ENCODE peak calls at places on chromosomes 1 and 21, in five cellular contexts. One of them, this sample, is unnamed.

GRCh38 chr1:233328661-233329498 is 1.4 kb downstream of the MAP3K21 start:
- DNase-seq in hepatocyte: no peak
- DNase-seq in pancreas: peak; percentile 62
- DNase-seq in spleen: no peak
- DNase-seq in skeletal muscle cell: no peak
- DNase-seq in this sample: no peak

GRCh38 chr1:15252547-15252835 is 5.5 kb downstream of the FHAD1 start:
- DNase-seq in hepatocyte: no peak
- DNase-seq in pancreas: no peak
- DNase-seq in spleen: no peak
- DNase-seq in skeletal muscle cell: no peak
- DNase-seq in this sample: no peak

GRCh38 chr1:94314222-94314858 is 77.0 kb upstream of the ARHGAP29 start:
- DNase-seq in hepatocyte: no peak
- DNase-seq in pancreas: no peak
- DNase-seq in spleen: no peak
- DNase-seq in skeletal muscle cell: no peak
- DNase-seq in this sample: no peak

GRCh38 chr1:226870026-226870322 is 442 bp upstream of the PSEN2 start:
- DNase-seq in hepatocyte: no peak
- DNase-seq in pancreas: no peak
- DNase-seq in spleen: no peak
- DNase-seq in skeletal muscle cell: no peak
- DNase-seq in this sample: no peak

GRCh38 chr1:153293480-153293775 is 19.3 kb downstream of the PGLYRP3 start:
- DNase-seq in hepatocyte: no peak
- DNase-seq in pancreas: no peak
- DNase-seq in spleen: no peak
- DNase-seq in skeletal muscle cell: no peak
- DNase-seq in this sample: no peak

GRCh38 chr1:1194723-1195122 is 11.7 kb downstream of the TNFRSF18 start:
- DNase-seq in hepatocyte: no peak
- DNase-seq in pancreas: no peak
- DNase-seq in spleen: no peak
- DNase-seq in skeletal muscle cell: no peak
- DNase-seq in this sample: peak; percentile 20

GRCh38 chr1:224668991-224669390 is 52.9 kb downstream of the CNIH3 start:
- DNase-seq in hepatocyte: peak; percentile 23
- DNase-seq in pancreas: peak; percentile 44
- DNase-seq in spleen: no peak
- DNase-seq in skeletal muscle cell: no peak
- DNase-seq in this sample: no peak

GRCh38 chr1:16249838-16250241 is 12.9 kb upstream of the CPLANE2 start:
- DNase-seq in hepatocyte: peak; percentile 41
- DNase-seq in pancreas: no peak
- DNase-seq in spleen: no peak
- DNase-seq in skeletal muscle cell: peak; percentile 64
- DNase-seq in this sample: no peak

GRCh38 chr1:28582248-28582615 is 9.8 kb upstream of the RAB42 start:
- DNase-seq in hepatocyte: no peak
- DNase-seq in pancreas: no peak
- DNase-seq in spleen: no peak
- DNase-seq in skeletal muscle cell: no peak
- DNase-seq in this sample: no peak

GRCh38 chr21:39051561-39051949 is 131.7 kb downstream of the PSMG1 start:
- DNase-seq in hepatocyte: no peak
- DNase-seq in pancreas: no peak
- DNase-seq in spleen: no peak
- DNase-seq in skeletal muscle cell: peak; percentile 41
- DNase-seq in this sample: no peak

GRCh38 chr1:7511381-7511780 is 259.7 kb upstream of the VAMP3 start:
- DNase-seq in hepatocyte: no peak
- DNase-seq in pancreas: no peak
- DNase-seq in spleen: no peak
- DNase-seq in skeletal muscle cell: no peak
- DNase-seq in this sample: no peak

GRCh38 chr1:185158806-185159205 is 1.8 kb downstream of the SWT1 start:
- DNase-seq in hepatocyte: peak; percentile 38
- DNase-seq in pancreas: no peak
- DNase-seq in spleen: no peak
- DNase-seq in skeletal muscle cell: no peak
- DNase-seq in this sample: no peak

GRCh38 chr1:63322944-63323865 is 838 bp downstream of the FOXD3 start:
- DNase-seq in hepatocyte: peak; percentile 56
- DNase-seq in pancreas: peak; percentile 20
- DNase-seq in spleen: peak; percentile 85
- DNase-seq in skeletal muscle cell: no peak
- DNase-seq in this sample: peak; percentile 78

GRCh38 chr1:201630582-201630981 is 91.7 kb downstream of the NAV1 start:
- DNase-seq in hepatocyte: no peak
- DNase-seq in pancreas: no peak
- DNase-seq in spleen: no peak
- DNase-seq in skeletal muscle cell: no peak
- DNase-seq in this sample: no peak

GRCh38 chr1:3498986-3499385 is 44.5 kb downstream of the ARHGEF16 start:
- DNase-seq in hepatocyte: no peak
- DNase-seq in pancreas: no peak
- DNase-seq in spleen: no peak
- DNase-seq in skeletal muscle cell: no peak
- DNase-seq in this sample: no peak

GRCh38 chr1:37478451-37478871 is 4.1 kb downstream of the ZC3H12A start:
- DNase-seq in hepatocyte: peak; percentile 22
- DNase-seq in pancreas: peak; percentile 24
- DNase-seq in spleen: no peak
- DNase-seq in skeletal muscle cell: no peak
- DNase-seq in this sample: no peak

GRCh38 chr1:156476501-156477298 is 23.9 kb downstream of the MEF2D start:
- DNase-seq in hepatocyte: no peak
- DNase-seq in pancreas: no peak
- DNase-seq in spleen: no peak
- DNase-seq in skeletal muscle cell: no peak
- DNase-seq in this sample: peak; percentile 47

GRCh38 chr1:80444171-80444570 is 1356.6 kb upstream of the ADGRL2 start:
- DNase-seq in hepatocyte: no peak
- DNase-seq in pancreas: no peak
- DNase-seq in spleen: no peak
- DNase-seq in skeletal muscle cell: no peak
- DNase-seq in this sample: no peak

GRCh38 chr1:145892486-145893087 is 6.9 kb upstream of the ANKRD35 start:
- DNase-seq in hepatocyte: peak; percentile 45
- DNase-seq in pancreas: peak; percentile 46
- DNase-seq in spleen: no peak
- DNase-seq in skeletal muscle cell: no peak
- DNase-seq in this sample: no peak

GRCh38 chr1:196558424-196558823 is 49.8 kb downstream of the KCNT2 start:
- DNase-seq in hepatocyte: peak; percentile 18
- DNase-seq in pancreas: no peak
- DNase-seq in spleen: no peak
- DNase-seq in skeletal muscle cell: peak; percentile 35
- DNase-seq in this sample: no peak

GRCh38 chr1:194705123-194705522 is 1518.7 kb upstream of the B3GALT2 start:
- DNase-seq in hepatocyte: peak; percentile 8
- DNase-seq in pancreas: no peak
- DNase-seq in spleen: no peak
- DNase-seq in skeletal muscle cell: no peak
- DNase-seq in this sample: no peak

GRCh38 chr1:19229828-19230325 is 19.8 kb upstream of the UBR4 start:
- DNase-seq in hepatocyte: no peak
- DNase-seq in pancreas: no peak
- DNase-seq in spleen: no peak
- DNase-seq in skeletal muscle cell: no peak
- DNase-seq in this sample: no peak

GRCh38 chr1:207327994-207328393 is 6.5 kb downstream of the CD55 start:
- DNase-seq in hepatocyte: no peak
- DNase-seq in pancreas: no peak
- DNase-seq in spleen: no peak
- DNase-seq in skeletal muscle cell: peak; percentile 72
- DNase-seq in this sample: no peak

GRCh38 chr1:207321790-207322530 is 482 bp downstream of the CD55 start:
- DNase-seq in hepatocyte: peak; percentile 19
- DNase-seq in pancreas: no peak
- DNase-seq in spleen: no peak
- DNase-seq in skeletal muscle cell: no peak
- DNase-seq in this sample: peak; percentile 55

GRCh38 chr1:207319207-207319606 is 2.3 kb upstream of the CD55 start:
- DNase-seq in hepatocyte: no peak
- DNase-seq in pancreas: no peak
- DNase-seq in spleen: no peak
- DNase-seq in skeletal muscle cell: no peak
- DNase-seq in this sample: no peak

GRCh38 chr1:207321045-207321789 is at the start of gene CD55:
- DNase-seq in hepatocyte: peak; percentile 95
- DNase-seq in pancreas: peak; percentile 88
- DNase-seq in spleen: peak; percentile 99
- DNase-seq in skeletal muscle cell: peak; percentile 81
- DNase-seq in this sample: peak; percentile 97

DNA sequence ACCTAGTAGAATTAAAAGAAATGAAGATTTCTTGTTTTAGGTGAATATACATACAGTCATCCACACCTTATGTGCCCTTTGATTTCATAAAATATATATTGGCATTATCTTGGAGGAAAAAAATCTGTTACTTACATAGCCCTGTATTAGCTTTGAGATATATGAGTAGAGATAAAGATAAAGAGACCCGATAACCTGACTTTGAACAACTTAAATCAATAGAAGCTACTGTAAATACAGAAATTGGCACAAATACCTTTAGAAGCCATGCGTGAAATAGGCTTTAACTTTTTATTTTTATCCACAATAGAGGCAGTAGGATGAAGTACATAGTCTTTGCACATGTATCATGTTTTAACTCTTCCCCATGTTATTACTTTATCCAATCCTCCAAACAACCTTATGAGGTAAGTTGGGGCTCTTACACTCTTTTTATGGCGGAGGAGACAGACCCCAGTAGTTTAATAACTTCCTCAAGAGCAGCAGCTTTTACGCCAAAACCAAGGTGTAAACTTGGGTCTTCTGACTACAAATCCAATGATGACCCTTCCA is 2.0 kb downstream of the CD55 start:
- DNase-seq in hepatocyte: no peak
- DNase-seq in pancreas: no peak
- DNase-seq in spleen: no peak
- DNase-seq in skeletal muscle cell: no peak
- DNase-seq in this sample: no peak
- H3K4me3 ChIP-seq in hepatocyte: no peak overlapping the region
- H3K4me3 ChIP-seq in pancreas: peak overlapping the region; percentile 86
- H3K4me3 ChIP-seq in spleen: peak overlapping the region; percentile 20
- H3K4me3 ChIP-seq in skeletal muscle cell: no peak overlapping the region
- H3K4me3 ChIP-seq in this sample: no peak overlapping the region

GRCh38 chr1:162070094-162070748 is 730 bp downstream of the NOS1AP start:
- DNase-seq in hepatocyte: peak; percentile 37
- DNase-seq in pancreas: no peak
- DNase-seq in spleen: no peak
- DNase-seq in skeletal muscle cell: no peak
- DNase-seq in this sample: peak; percentile 81
- H3K4me3 ChIP-seq in hepatocyte: peak overlapping the region; percentile 95
- H3K4me3 ChIP-seq in pancreas: peak overlapping the region; percentile 82
- H3K4me3 ChIP-seq in spleen: peak overlapping the region; percentile 58
- H3K4me3 ChIP-seq in skeletal muscle cell: peak overlapping the region; percentile 55
- H3K4me3 ChIP-seq in this sample: peak overlapping the region; percentile 71

GRCh38 chr1:6421266-6421665 is 1.5 kb upstream of the HES2 start:
- DNase-seq in hepatocyte: no peak
- DNase-seq in pancreas: no peak
- DNase-seq in spleen: no peak
- DNase-seq in skeletal muscle cell: no peak
- DNase-seq in this sample: no peak

GRCh38 chr1:6419397-6419802 is 319 bp downstream of the HES2 start:
- DNase-seq in hepatocyte: peak; percentile 48
- DNase-seq in pancreas: no peak
- DNase-seq in spleen: no peak
- DNase-seq in skeletal muscle cell: no peak
- DNase-seq in this sample: peak; percentile 84

GRCh38 chr1:6418668-6419396 is 887 bp downstream of the HES2 start:
- DNase-seq in hepatocyte: no peak
- DNase-seq in pancreas: no peak
- DNase-seq in spleen: no peak
- DNase-seq in skeletal muscle cell: no peak
- DNase-seq in this sample: peak; percentile 65

GRCh38 chr1:6420594-6421042 is 899 bp upstream of the HES2 start:
- DNase-seq in hepatocyte: no peak
- DNase-seq in pancreas: no peak
- DNase-seq in spleen: no peak
- DNase-seq in skeletal muscle cell: no peak
- DNase-seq in this sample: peak; percentile 54

GRCh38 chr1:6419803-6420593 is at the start of gene HES2:
- DNase-seq in hepatocyte: peak; percentile 48
- DNase-seq in pancreas: no peak
- DNase-seq in spleen: no peak
- DNase-seq in skeletal muscle cell: no peak
- DNase-seq in this sample: peak; percentile 74
- H3K4me3 ChIP-seq in hepatocyte: peak within 1 kb of the TSS; percentile 10
- H3K4me3 ChIP-seq in pancreas: peak within 1 kb of the TSS; percentile 43
- H3K4me3 ChIP-seq in spleen: peak within 1 kb of the TSS; percentile 36
- H3K4me3 ChIP-seq in skeletal muscle cell: peak within 1 kb of the TSS; percentile 28
- H3K4me3 ChIP-seq in this sample: peak within 1 kb of the TSS; percentile 65

GRCh38 chr1:204370176-204370575 is 10.4 kb upstream of the PLEKHA6 start:
- DNase-seq in hepatocyte: no peak
- DNase-seq in pancreas: no peak
- DNase-seq in spleen: no peak
- DNase-seq in skeletal muscle cell: no peak
- DNase-seq in this sample: no peak

GRCh38 chr1:204367956-204368355 is 8.2 kb upstream of the PLEKHA6 start:
- DNase-seq in hepatocyte: no peak
- DNase-seq in pancreas: no peak
- DNase-seq in spleen: no peak
- DNase-seq in skeletal muscle cell: no peak
- DNase-seq in this sample: no peak

GRCh38 chr1:204366759-204367158 is 7.0 kb upstream of the PLEKHA6 start:
- DNase-seq in hepatocyte: no peak
- DNase-seq in pancreas: no peak
- DNase-seq in spleen: no peak
- DNase-seq in skeletal muscle cell: no peak
- DNase-seq in this sample: peak; percentile 71

GRCh38 chr1:204367193-204367858 is 7.6 kb upstream of the PLEKHA6 start:
- DNase-seq in hepatocyte: no peak
- DNase-seq in pancreas: no peak
- DNase-seq in spleen: no peak
- DNase-seq in skeletal muscle cell: no peak
- DNase-seq in this sample: no peak

DNA sequence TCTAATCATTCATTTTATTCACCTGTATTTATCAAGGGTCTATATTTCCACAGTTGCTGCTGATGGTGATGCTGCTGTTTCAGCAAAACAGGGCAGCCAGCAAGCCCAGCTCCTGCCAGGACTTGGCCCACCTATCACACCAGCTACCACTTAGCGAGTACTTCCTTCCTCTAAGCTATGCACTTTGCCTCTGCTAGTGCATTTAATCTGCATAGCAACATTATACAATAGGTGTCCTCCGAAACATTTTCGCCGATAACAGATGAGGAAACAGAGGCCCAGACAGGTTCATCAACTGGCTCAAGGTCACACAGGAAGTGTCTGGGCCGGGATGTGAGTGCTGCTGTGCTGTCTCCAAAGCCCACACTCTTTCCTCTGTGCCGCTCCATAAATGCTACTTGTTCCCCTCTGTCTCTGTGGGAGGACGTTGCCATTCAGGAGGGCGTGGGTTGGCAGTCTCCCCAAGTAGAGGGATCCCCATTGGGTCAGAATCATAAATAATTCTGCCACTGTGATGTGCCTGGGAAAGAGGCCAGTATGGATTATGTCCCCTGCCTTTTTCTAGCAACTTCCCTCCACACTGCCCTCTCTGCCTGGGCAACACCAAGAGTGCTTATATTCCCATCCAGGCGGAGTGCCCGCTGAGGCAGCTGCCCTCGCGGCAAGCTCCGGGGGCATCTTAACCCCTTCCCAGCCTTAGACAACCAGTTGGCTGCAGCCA is 9.4 kb upstream of the PLEKHA6 start:
- DNase-seq in hepatocyte: no peak
- DNase-seq in pancreas: no peak
- DNase-seq in spleen: no peak
- DNase-seq in skeletal muscle cell: no peak
- DNase-seq in this sample: no peak
- H3K4me3 ChIP-seq in hepatocyte: no peak overlapping the region
- H3K4me3 ChIP-seq in pancreas: no peak overlapping the region
- H3K4me3 ChIP-seq in spleen: no peak overlapping the region
- H3K4me3 ChIP-seq in skeletal muscle cell: no peak overlapping the region
- H3K4me3 ChIP-seq in this sample: no peak overlapping the region

This sample was measured in GM23338.